ENCODE peak calls at places on chromosomes 16 and 17, in seven cellular contexts. F, C, M, D, H, E and N are unnamed samples.

GRCh38 chr16:23323224-23324030 is 21.3 kb downstream of the SCNN1B start:
- DNase-seq in F (no peak), C (no peak), M (no peak), D (no peak), H (no peak), E (no peak), N (no peak)

GRCh38 chr16:69922200-69922599 is 28.9 kb upstream of the CLEC18A start:
- DNase-seq in F (no peak), C (no peak), M (no peak), D (no peak), H (no peak), E (no peak), N (no peak)

GRCh38 chr16:12324152-12324551 is 347.6 kb downstream of the SNX29 start:
- DNase-seq in F (no peak), C (no peak), M (no peak), D (peak; percentile 23), H (no peak), E (no peak), N (no peak)

GRCh38 chr16:11757671-11758545 is 15.3 kb upstream of the TXNDC11 start:
- DNase-seq in F (no peak), C (no peak), M (no peak), D (peak; percentile 15), H (no peak), E (no peak), N (peak; percentile 37)

GRCh38 chr16:50329446-50330189 is 39.2 kb downstream of the BRD7 start:
- DNase-seq in F (no peak), C (peak; percentile 15), M (peak; percentile 70), D (no peak), H (no peak), E (no peak), N (no peak)

GRCh38 chr16:66326995-66327513 is 39.4 kb upstream of the CDH5 start:
- DNase-seq in F (no peak), C (no peak), M (no peak), D (no peak), H (no peak), E (no peak), N (no peak)

GRCh38 chr17:66508896-66509843 is 206.8 kb downstream of the PRKCA start:
- DNase-seq in F (no peak), C (no peak), M (no peak), D (peak; percentile 93), H (no peak), E (peak; percentile 64), N (peak; percentile 93)

GRCh38 chr16:58518083-58518979 is 3.0 kb downstream of the SETD6 start:
- DNase-seq in F (no peak), C (no peak), M (no peak), D (no peak), H (no peak), E (no peak), N (no peak)

GRCh38 chr17:49002766-49003165 is 5.6 kb downstream of the IGF2BP1 start:
- DNase-seq in F (no peak), C (no peak), M (no peak), D (no peak), H (no peak), E (no peak), N (no peak)

GRCh38 chr17:27463235-27463677 is 7.0 kb downstream of the KSR1 start:
- DNase-seq in F (no peak), C (no peak), M (no peak), D (no peak), H (no peak), E (no peak), N (no peak)

GRCh38 chr17:7853693-7854043 is 1.2 kb upstream of the TMEM88 start:
- DNase-seq in F (no peak), C (no peak), M (no peak), D (no peak), H (no peak), E (no peak), N (no peak)

GRCh38 chr17:69913241-69914015 is 161.6 kb upstream of the KCNJ16 start:
- DNase-seq in F (no peak), C (no peak), M (no peak), D (peak; percentile 23), H (no peak), E (no peak), N (no peak)

GRCh38 chr17:10105513-10106001 is 92.8 kb downstream of the GAS7 start:
- DNase-seq in F (no peak), C (no peak), M (no peak), D (peak; percentile 93), H (peak; percentile 78), E (no peak), N (peak; percentile 61)

GRCh38 chr17:48012151-48012520 is 25.5 kb downstream of the COPZ2 start:
- DNase-seq in F (peak; percentile 69), C (peak; percentile 30), M (peak; percentile 80), D (peak; percentile 64), H (no peak), E (no peak), N (no peak)

GRCh38 chr17:4744999-4745969 is 5.6 kb upstream of the CXCL16 start:
- DNase-seq in F (no peak), C (no peak), M (no peak), D (no peak), H (no peak), E (no peak), N (no peak)

GRCh38 chr17:45184144-45184543 is 22.5 kb downstream of the HEXIM2 start:
- DNase-seq in F (no peak), C (no peak), M (no peak), D (no peak), H (no peak), E (no peak), N (peak; percentile 37)

GRCh38 chr16:69839798-69840409 is 77.8 kb downstream of the WWP2 start:
- DNase-seq in F (no peak), C (peak; percentile 34), M (no peak), D (no peak), H (no peak), E (no peak), N (no peak)

GRCh38 chr16:31149894-31150890 is at the start of gene PRSS36:
- DNase-seq in F (no peak), C (no peak), M (no peak), D (no peak), H (no peak), E (no peak), N (no peak)

GRCh38 chr16:30092373-30093010 is 768 bp upstream of the TBX6 start:
- DNase-seq in F (peak; percentile 68), C (peak; percentile 83), M (peak; percentile 89), D (peak; percentile 79), H (peak; percentile 72), E (peak; percentile 86), N (peak; percentile 30)

GRCh38 chr17:18889658-18890057 is 31.7 kb downstream of the PRPSAP2 start:
- DNase-seq in F (no peak), C (no peak), M (no peak), D (no peak), H (no peak), E (no peak), N (no peak)

GRCh38 chr17:69060835-69061234 is at the start of gene ABCA9:
- DNase-seq in F (no peak), C (no peak), M (no peak), D (peak; percentile 93), H (no peak), E (no peak), N (no peak)

GRCh38 chr17:56823848-56824247 is 9.9 kb downstream of the C17orf67 start:
- DNase-seq in F (no peak), C (no peak), M (no peak), D (no peak), H (no peak), E (no peak), N (no peak)

GRCh38 chr17:13113821-13114525 is 96.1 kb upstream of the ELAC2 start:
- DNase-seq in F (no peak), C (no peak), M (no peak), D (no peak), H (no peak), E (no peak), N (no peak)

GRCh38 chr17:3533752-3534151 is 23.9 kb downstream of the TRPV3 start:
- DNase-seq in F (no peak), C (no peak), M (peak; percentile 49), D (no peak), H (no peak), E (no peak), N (no peak)

GRCh38 chr17:3534881-3535252 is 22.7 kb downstream of the TRPV3 start:
- DNase-seq in F (no peak), C (peak; percentile 50), M (no peak), D (peak; percentile 64), H (no peak), E (no peak), N (peak; percentile 4)

GRCh38 chr17:3536736-3537135 is 20.9 kb downstream of the TRPV3 start:
- DNase-seq in F (no peak), C (no peak), M (no peak), D (no peak), H (no peak), E (no peak), N (no peak)

GRCh38 chr17:3532859-3533142 is 24.8 kb downstream of the TRPV3 start:
- DNase-seq in F (no peak), C (no peak), M (no peak), D (no peak), H (no peak), E (no peak), N (no peak)

GRCh38 chr17:3535253-3535995 is 22.2 kb downstream of the TRPV3 start:
- DNase-seq in F (peak; percentile 51), C (peak; percentile 78), M (peak; percentile 88), D (peak; percentile 90), H (peak; percentile 74), E (peak; percentile 51), N (peak; percentile 40)
- H3K4me3 ChIP-seq in F (no peak overlapping the region), C (peak overlapping the region; percentile 62), M (no peak overlapping the region), D (peak overlapping the region; percentile 87), H (peak overlapping the region; percentile 17), E (no peak overlapping the region), N (peak overlapping the region; percentile 29)

DNA sequence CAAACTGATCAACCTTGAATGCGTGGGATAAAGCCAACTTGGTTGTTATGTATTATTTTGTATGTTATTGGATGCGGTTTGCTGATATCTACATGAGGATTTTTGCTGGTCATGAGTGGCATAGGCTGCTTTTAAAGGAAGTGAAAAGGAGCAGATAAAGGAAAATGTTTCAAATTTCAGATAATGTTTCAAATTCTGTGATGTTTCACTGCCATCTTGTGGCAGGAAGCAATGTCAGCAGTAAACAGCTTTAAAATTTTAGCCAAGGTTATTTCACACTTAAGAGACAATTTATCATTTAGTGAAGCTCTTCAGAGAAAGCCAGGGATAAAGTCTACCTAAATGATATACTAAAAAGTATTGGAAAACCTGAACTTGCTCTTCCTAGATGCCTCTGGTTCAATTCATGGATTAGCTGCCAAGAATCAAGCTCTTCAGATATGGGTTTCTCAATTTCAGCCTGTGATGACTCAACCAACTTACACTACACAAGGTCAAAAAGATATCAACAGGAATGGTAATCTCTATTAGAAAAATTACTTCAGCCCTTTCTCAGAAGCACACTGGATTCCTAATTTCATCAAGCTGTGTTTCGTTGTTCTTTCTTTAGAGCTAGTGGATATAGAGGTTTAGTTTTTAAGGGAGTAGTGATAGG is 136.0 kb upstream of the C17orf78 start:
- DNase-seq in F (peak; percentile 6), C (no peak), M (no peak), D (peak; percentile 52), H (no peak), E (no peak), N (peak; percentile 58)
- H3K36me3 ChIP-seq in F (peaks cover 8% of the 10 kb centered on the region), C (peaks cover 96% of the 10 kb centered on the region), M (peaks cover 7% of the 10 kb centered on the region), D (peaks cover 22% of the 10 kb centered on the region), H (no peaks in the 10 kb centered on the region), E (peaks cover 32% of the 10 kb centered on the region), N (peaks cover 15% of the 10 kb centered on the region)

GRCh38 chr16:24986512-24987303 is 28.5 kb downstream of the ARHGAP17 start:
- DNase-seq in F (no peak), C (no peak), M (no peak), D (peak; percentile 90), H (no peak), E (no peak), N (peak; percentile 39)
- H3K4me3 ChIP-seq in F (no peak overlapping the region), C (peak overlapping the region; percentile 8), M (no peak overlapping the region), D (peak overlapping the region; percentile 54), H (no peak overlapping the region), E (no peak overlapping the region), N (no peak overlapping the region)

GRCh38 chr17:1032391-1032790 is 35.5 kb downstream of the TIMM22 start:
- DNase-seq in F (no peak), C (no peak), M (no peak), D (no peak), H (no peak), E (no peak), N (no peak)
- H3K36me3 ChIP-seq in F (peaks cover 6% of the 10 kb centered on the region), C (no peaks in the 10 kb centered on the region), M (no peaks in the 10 kb centered on the region), D (no peaks in the 10 kb centered on the region), H (no peaks in the 10 kb centered on the region), E (no peaks in the 10 kb centered on the region), N (peaks cover 8% of the 10 kb centered on the region)